ENCODE peak calls at places on chromosomes 3 and 15, in six cellular contexts. C is endothelial cell, W is RWPE2, K is GM12865, A is gastrocnemius medialis, X is GM20000. V is an unnamed sample.

GRCh38 chr3:194121881-194122280 is 14.1 kb upstream of the HES1 start:
- DNase-seq in A (no peak), K (no peak), X (no peak), W (no peak), C (no peak), V (no peak)

GRCh38 chr15:50229336-50229735 is 36.2 kb downstream of the HDC start:
- DNase-seq in C (no peak), K (no peak), X (no peak), A (no peak), W (no peak), V (no peak)

GRCh38 chr3:33314993-33315392 is 37.8 kb downstream of the FBXL2 start:
- DNase-seq in C (no peak), K (no peak), W (no peak), X (no peak), A (no peak), V (no peak)

GRCh38 chr3:188299068-188299467 is 145.1 kb downstream of the LPP start:
- DNase-seq in X (no peak), C (no peak), A (no peak), K (no peak), W (no peak), V (no peak)

GRCh38 chr3:52146189-52146588 is 8.0 kb downstream of the POC1A start:
- DNase-seq in A (no peak), K (no peak), X (no peak), W (no peak), C (no peak), V (no peak)

GRCh38 chr3:72821170-72821781 is 27.0 kb downstream of the SHQ1 start:
- DNase-seq in W (no peak), C (no peak), X (peak; percentile 18), A (peak; percentile 70), K (peak; percentile 67), V (no peak)

GRCh38 chr3:142818651-142819050 is 70.2 kb downstream of the PCOLCE2 start:
- DNase-seq in X (no peak), A (no peak), K (no peak), W (no peak), C (no peak), V (no peak)

GRCh38 chr3:148741219-148741618 is 43.5 kb downstream of the AGTR1 start:
- DNase-seq in K (no peak), W (no peak), A (no peak), C (no peak), X (no peak), V (no peak)

GRCh38 chr3:194514626-194515025 is 27.8 kb upstream of the ATP13A3 start:
- DNase-seq in X (no peak), K (no peak), W (no peak), A (no peak), C (no peak), V (no peak)

GRCh38 chr3:106161236-106161635 is 292.4 kb upstream of the CBLB start:
- DNase-seq in K (no peak), W (no peak), C (no peak), A (no peak), X (no peak), V (no peak)

GRCh38 chr15:40091861-40092415 is 16.7 kb downstream of the BMF start:
- DNase-seq in A (no peak), X (no peak), W (no peak), K (no peak), C (no peak), V (no peak)

DNA sequence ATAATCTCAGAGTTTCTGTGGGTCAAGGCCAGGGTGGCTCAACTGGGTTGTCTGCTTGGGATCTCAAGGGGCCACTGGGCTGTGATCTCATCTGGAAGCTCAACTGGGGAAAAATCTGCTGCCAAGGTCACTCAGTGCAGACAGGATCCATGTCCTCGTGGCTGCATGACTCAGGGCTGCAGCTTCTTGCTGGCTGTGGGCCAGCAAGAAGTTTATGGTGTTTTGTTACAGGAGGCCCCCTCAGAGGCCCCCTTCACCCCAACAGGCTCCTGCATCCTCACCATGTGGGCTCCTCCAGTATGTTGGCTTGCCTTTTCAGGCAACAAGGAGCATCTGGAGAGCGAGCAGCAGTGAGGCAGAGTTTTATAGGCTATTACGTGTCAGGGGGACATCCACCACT is 14.6 kb downstream of the OCA2 start:
- DNase-seq in X (no peak), K (no peak), A (no peak), C (no peak), W (no peak), V (no peak)
- TF ChIP-seq CTCF in X (no peak), K (no peak), A (no peak), C (no peak), W (no peak), V (no peak)

GRCh38 chr3:135621184-135621931 is 344.2 kb upstream of the PPP2R3A start:
- DNase-seq in A (no peak), K (no peak), C (no peak), X (no peak), W (no peak), V (no peak)
- TF ChIP-seq CTCF in A (no peak), K (no peak), C (no peak), X (no peak), W (no peak), V (no peak)

DNA sequence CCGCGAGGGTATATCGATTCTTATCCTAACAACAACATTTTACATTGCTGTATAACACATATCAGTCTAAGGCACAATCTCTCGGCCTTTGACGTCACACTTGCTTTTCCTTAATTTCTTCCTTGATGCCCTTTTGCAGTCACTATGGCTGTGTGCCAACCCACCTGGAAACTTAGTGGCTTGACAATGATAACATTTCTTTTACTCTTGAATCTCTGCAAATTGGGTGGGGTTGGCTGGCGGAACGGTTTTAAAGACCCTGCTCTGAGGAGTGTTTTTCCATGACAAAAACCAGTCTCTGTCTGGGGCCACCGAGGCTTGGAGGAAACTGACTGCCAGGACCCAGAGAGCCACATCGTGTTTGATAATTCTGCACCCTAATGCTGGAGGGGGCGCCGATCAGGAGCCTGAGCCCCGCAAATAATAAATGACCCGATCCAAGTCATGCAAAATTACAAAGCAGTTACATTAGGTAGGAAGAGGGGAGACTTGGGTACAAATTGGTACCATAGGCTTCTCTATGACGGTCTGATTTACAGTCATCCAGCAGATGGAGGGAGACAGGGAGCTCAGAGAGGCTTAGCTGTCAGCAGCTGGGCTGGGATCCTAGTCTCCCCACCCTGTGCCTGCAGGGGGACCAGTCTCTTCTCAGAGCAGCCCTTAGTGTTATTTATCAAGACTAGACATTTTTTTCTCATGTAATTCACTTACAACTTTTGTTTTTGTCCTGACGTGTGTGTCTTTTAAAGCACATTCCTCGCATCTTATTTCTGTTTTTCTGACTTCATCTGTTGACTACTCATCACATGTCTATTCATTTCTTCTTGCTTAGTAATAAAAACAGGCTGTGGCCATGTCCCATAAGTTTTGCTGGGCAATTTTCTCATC is 115.8 kb downstream of the KLF13 start:
- DNase-seq in A (no peak), W (peak; percentile 68), X (no peak), C (no peak), K (peak; percentile 57), V (no peak)
- TF ChIP-seq CTCF in A (no peak), W (peak; percentile 48), X (no peak), C (no peak), K (no peak), V (no peak)

DNA sequence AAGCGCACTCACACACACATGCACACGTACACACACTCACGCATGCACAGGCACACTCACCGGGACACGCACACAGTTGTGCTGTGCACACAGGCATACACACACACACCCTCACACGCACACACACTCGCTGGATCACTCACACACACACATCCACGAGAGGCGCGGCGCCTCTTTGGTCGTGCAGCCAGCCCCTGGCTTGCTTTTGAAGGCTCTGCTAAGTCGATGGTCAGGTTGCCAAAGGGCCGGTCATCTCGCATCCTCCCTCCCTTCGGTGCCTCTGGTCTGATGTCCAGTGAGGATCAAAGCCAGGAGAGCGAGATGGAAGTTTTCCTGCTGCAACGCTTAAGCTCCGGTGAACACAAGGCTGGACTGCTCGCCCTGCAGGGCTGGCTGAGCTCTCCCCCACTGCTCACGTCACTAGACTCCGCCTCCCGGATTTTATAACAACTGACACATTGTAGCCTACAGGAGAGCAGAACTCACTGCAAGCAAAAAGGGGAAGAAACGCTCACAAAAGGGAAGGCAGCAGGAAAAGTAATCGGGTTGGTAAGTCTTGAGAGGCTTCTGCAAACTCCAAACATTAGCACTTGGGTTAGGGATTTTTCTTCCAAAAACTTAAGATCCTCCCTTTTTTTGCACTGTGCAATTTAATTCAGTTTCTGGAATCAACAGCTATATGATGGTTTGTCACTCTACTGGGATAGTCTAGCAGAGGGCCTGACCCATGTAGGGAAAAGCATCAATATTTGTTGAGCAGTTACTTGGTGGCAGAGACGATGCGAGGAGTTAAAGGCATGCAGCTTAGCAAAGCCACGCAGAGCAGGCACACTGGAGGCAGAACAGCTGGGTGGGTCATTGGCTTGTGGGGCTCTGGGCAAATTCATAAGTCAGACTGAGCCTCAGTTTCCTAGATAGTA is at the start of gene SRGAP3:
- DNase-seq in C (peak; percentile 77), W (peak; percentile 87), X (peak; percentile 83), A (peak; percentile 91), K (peak; percentile 85), V (peak; percentile 54)
- TF ChIP-seq CTCF in C (no peak), W (peak; percentile 22), X (no peak), A (peak; percentile 42), K (peak; percentile 17), V (peak; percentile 31)

V was measured in progenitor cell of endocrine pancreas.